ENCODE peak calls at places on chromosome 3, in four cellular contexts. P is NCI-H1105 treated with DMSO at 0.1 percent for 48 hours, H is right atrium auricular region, Y is Daoy. B is an unnamed sample.

GRCh38 chr3:150890320-150890719 is 14.9 kb downstream of the MINDY4B start:
- DNase-seq in P (no peak), Y (no peak), H (no peak), B (no peak)

GRCh38 chr3:16134173-16134928 is 40.1 kb upstream of the GALNT15 start:
- DNase-seq in P (no peak), H (no peak), Y (peak), B (no peak)

GRCh38 chr3:188978772-188979171 is 193.0 kb upstream of the TPRG1 start:
- DNase-seq in P (peak), H (no peak), Y (peak), B (no peak)

GRCh38 chr3:84717894-84718293 is 240.9 kb upstream of the CADM2 start:
- DNase-seq in Y (no peak), P (no peak), H (no peak), B (no peak)

GRCh38 chr3:111072016-111072891 is 638 bp downstream of the NECTIN3 start:
- DNase-seq in Y (peak), H (no peak), P (peak), B (peak)

GRCh38 chr3:149224736-149225594 is 3.3 kb upstream of the CP start:
- DNase-seq in Y (peak), P (no peak), H (no peak), B (peak)

GRCh38 chr3:159077860-159078259 is 276.0 kb downstream of the MFSD1 start:
- DNase-seq in P (no peak), H (no peak), Y (no peak), B (no peak)

GRCh38 chr3:86954226-86954625 is 36.7 kb downstream of the VGLL3 start:
- DNase-seq in H (no peak), P (peak), Y (no peak), B (no peak)

GRCh38 chr3:58628823-58629562 is 37.6 kb downstream of the FAM3D start:
- DNase-seq in H (no peak), P (peak), Y (peak), B (no peak)

GRCh38 chr3:116270053-116270452 is 175.2 kb downstream of the LSAMP start:
- DNase-seq in H (no peak), P (no peak), Y (peak), B (no peak)

GRCh38 chr3:81443948-81444347 is 317.5 kb downstream of the GBE1 start:
- DNase-seq in H (no peak), Y (no peak), P (no peak), B (no peak)

GRCh38 chr3:9099711-9100110 is 136.4 kb upstream of the RAD18 start:
- DNase-seq in Y (no peak), P (no peak), H (no peak), B (no peak)

GRCh38 chr3:120931593-120931992 is 23.6 kb downstream of the STXBP5L start:
- DNase-seq in P (no peak), H (no peak), Y (peak), B (no peak)

GRCh38 chr3:115986555-115987207 is 363.4 kb downstream of the GAP43 start:
- DNase-seq in H (no peak), P (peak), Y (no peak), B (no peak)

GRCh38 chr3:115697263-115698053 is 74.1 kb downstream of the GAP43 start:
- DNase-seq in Y (peak), P (no peak), H (no peak), B (no peak)

GRCh38 chr3:58414538-58415197 is 19.0 kb downstream of the PDHB start:
- DNase-seq in Y (peak), P (peak), H (peak), B (peak)

GRCh38 chr3:156218353-156218744 is 98.0 kb downstream of the KCNAB1 start:
- DNase-seq in P (peak), Y (peak), H (no peak), B (no peak)

GRCh38 chr3:194443911-194444310 is 42.9 kb downstream of the ATP13A3 start:
- DNase-seq in P (no peak), Y (no peak), H (no peak), B (no peak)

GRCh38 chr3:127632441-127632840 is 3.5 kb downstream of the PODXL2 start:
- DNase-seq in P (no peak), H (no peak), Y (no peak), B (no peak)

GRCh38 chr3:125280966-125281365 is 68.4 kb upstream of the SLC12A8 start:
- DNase-seq in Y (peak), P (peak), H (no peak), B (no peak)

GRCh38 chr3:162492446-162493081 is 996.0 kb downstream of the OTOL1 start:
- DNase-seq in Y (no peak), H (no peak), P (no peak), B (no peak)

GRCh38 chr3:11136871-11137626 is 17.2 kb upstream of the HRH1 start:
- DNase-seq in Y (peak), H (peak), P (no peak), B (no peak)

GRCh38 chr3:16464499-16465150 is 48.9 kb downstream of the RFTN1 start:
- DNase-seq in P (peak), Y (no peak), H (no peak), B (no peak)

GRCh38 chr3:42226470-42227425 is 39.2 kb downstream of the CCK start:
- DNase-seq in P (no peak), H (no peak), Y (peak), B (peak)

GRCh38 chr3:158313344-158313927 is 203.5 kb downstream of the RSRC1 start:
- DNase-seq in H (no peak), P (peak), Y (peak), B (no peak)

GRCh38 chr3:2211568-2211967 is 112.9 kb downstream of the CNTN4 start:
- DNase-seq in H (no peak), Y (no peak), P (no peak), B (no peak)

GRCh38 chr3:192772495-192772894 is 45.2 kb upstream of the FGF12 start:
- DNase-seq in Y (peak), H (no peak), P (peak), B (no peak)

GRCh38 chr3:59734061-59734460 is 684.2 kb upstream of the CFAP20DC start:
- DNase-seq in P (no peak), H (no peak), Y (no peak), B (no peak)

GRCh38 chr3:66486187-66486586 is 14.6 kb downstream of the LRIG1 start:
- DNase-seq in Y (no peak), P (no peak), H (no peak), B (no peak)

GRCh38 chr3:12901631-12902045 is 60.3 kb upstream of the RPL32 start:
- DNase-seq in Y (no peak), P (no peak), H (no peak), B (no peak)

GRCh38 chr3:64354221-64354620 is 129.0 kb upstream of the PRICKLE2 start:
- DNase-seq in H (no peak), P (no peak), Y (peak), B (no peak)

GRCh38 chr3:11606865-11607440 is 36.8 kb downstream of the VGLL4 start:
- DNase-seq in Y (no peak), P (no peak), H (no peak), B (no peak)

GRCh38 chr3:126101521-126101982 is 17.6 kb upstream of the SLC41A3 start:
- DNase-seq in H (no peak), P (peak), Y (no peak), B (no peak)

GRCh38 chr3:21750831-21751391 is at the start of gene ZNF385D:
- DNase-seq in P (peak), Y (no peak), H (peak), B (no peak)

GRCh38 chr3:52385157-52385556 is 59.7 kb downstream of the SEMA3G start:
- DNase-seq in Y (peak), H (no peak), P (no peak), B (no peak)

GRCh38 chr3:194140520-194141414 is 4.8 kb downstream of the HES1 start:
- DNase-seq in P (peak), H (no peak), Y (peak), B (peak)

GRCh38 chr3:180264479-180264878 is 227.7 kb upstream of the PEX5L start:
- DNase-seq in Y (no peak), P (no peak), H (no peak), B (no peak)